ENCODE peak calls at places on chromosomes 2 and 18, in ten cellular contexts. Z is breast epithelium; M is aorta; H is CD8-positive, alpha-beta memory T cell; R is body of pancreas; F is BE2C; V is upper lobe of left lung; Q is IMR-90; S is ovary; W is left ventricle myocardium inferior. A is an unnamed sample. For H3K4me1 and H3K9me3, the result is how much of the 10 kb centered on the place peaks cover.

GRCh38 chr2:25402477-25402876 is 60.8 kb upstream of the DNMT3A start:
- DNase-seq in W (no peak), Q (no peak), V (no peak), F (no peak), H (peak), S (no peak), R (no peak), Z (no peak), M (no peak), A (no peak)

GRCh38 chr18:45559258-45559657 is 56.0 kb upstream of the SLC14A2 start:
- DNase-seq in R (no peak), V (no peak), Q (no peak), H (no peak), M (no peak), S (no peak), Z (no peak), W (no peak), F (no peak), A (no peak)

GRCh38 chr2:44686561-44686960 is 254.9 kb upstream of the SIX3 start:
- DNase-seq in M (no peak), H (no peak), V (no peak), Q (peak), S (no peak), W (no peak), R (no peak), F (no peak), Z (no peak), A (no peak)

GRCh38 chr2:44789971-44790721 is 151.4 kb upstream of the SIX3 start:
- DNase-seq in W (no peak), Q (no peak), V (no peak), S (no peak), R (no peak), H (no peak), Z (no peak), M (no peak), F (no peak), A (no peak)

GRCh38 chr2:24231461-24231881 is 56.6 kb downstream of the FAM228A start:
- DNase-seq in Z (no peak), M (no peak), R (no peak), F (no peak), V (no peak), W (no peak), S (no peak), H (no peak), Q (peak), A (no peak)

GRCh38 chr2:164150601-164151000 is 414.8 kb upstream of the FIGN start:
- DNase-seq in M (no peak), Z (no peak), V (no peak), R (no peak), S (no peak), W (no peak), Q (peak), F (no peak), H (no peak), A (no peak)

GRCh38 chr18:47288741-47289140 is 37.3 kb upstream of the SKOR2 start:
- DNase-seq in V (no peak), H (no peak), M (no peak), R (no peak), F (no peak), Z (no peak), Q (no peak), W (no peak), S (no peak), A (no peak)

GRCh38 chr2:3585239-3586109 is 9.4 kb upstream of the COLEC11 start:
- DNase-seq in F (peak), V (peak), R (peak), W (peak), Q (peak), H (no peak), Z (no peak), M (peak), S (peak), A (no peak)

GRCh38 chr2:113376248-113376934 is 61.1 kb upstream of the ZNG1B start:
- DNase-seq in S (no peak), W (no peak), F (no peak), M (no peak), Q (no peak), H (no peak), R (no peak), Z (no peak), V (no peak), A (no peak)

GRCh38 chr2:234463626-234464290 is 33.1 kb downstream of the ARL4C start:
- DNase-seq in S (no peak), R (no peak), Z (no peak), M (no peak), Q (peak), V (no peak), W (no peak), H (peak), F (peak), A (no peak)

GRCh38 chr2:36356199-36356989 is 816 bp downstream of the CRIM1 start:
- DNase-seq in Q (peak), M (peak), W (peak), V (peak), F (peak), Z (peak), S (peak), R (peak), H (peak), A (no peak)

GRCh38 chr2:132038179-132038882 is 123.4 kb downstream of the ANKRD30BL start:
- DNase-seq in H (no peak), Q (no peak), W (no peak), S (no peak), M (peak), F (peak), Z (no peak), V (peak), R (no peak), A (no peak)

GRCh38 chr18:75173125-75173432 is 35.9 kb downstream of the PTGR3 start:
- DNase-seq in W (no peak), M (no peak), F (no peak), V (no peak), S (no peak), Z (no peak), H (no peak), Q (peak), R (no peak), A (no peak)

GRCh38 chr18:28189400-28190239 is 12.7 kb upstream of the CDH2 start:
- DNase-seq in F (peak), S (no peak), M (no peak), Q (peak), W (no peak), V (no peak), R (no peak), Z (no peak), H (no peak), A (no peak)

GRCh38 chr2:113283704-113284284 is 5.1 kb upstream of the PAX8 start:
- DNase-seq in Z (peak), V (no peak), Q (peak), H (no peak), S (peak), F (no peak), M (peak), W (peak), R (peak), A (no peak)

GRCh38 chr2:189293164-189293563 is 113.6 kb upstream of the COL5A2 start:
- DNase-seq in Q (peak), S (no peak), V (no peak), M (no peak), Z (no peak), R (no peak), H (no peak), F (no peak), W (no peak), A (no peak)

GRCh38 chr2:103525757-103526156 is 763.9 kb downstream of the TMEM182 start:
- DNase-seq in F (no peak), S (no peak), M (no peak), Q (no peak), W (no peak), Z (no peak), H (no peak), R (no peak), V (no peak), A (no peak)

GRCh38 chr2:137420744-137421143 is 543.5 kb upstream of the HNMT start:
- DNase-seq in V (no peak), Z (no peak), S (no peak), H (no peak), Q (no peak), W (no peak), M (no peak), R (no peak), F (no peak), A (no peak)

GRCh38 chr2:88216641-88217040 is 46.5 kb downstream of the THNSL2 start:
- DNase-seq in F (no peak), W (no peak), H (no peak), M (no peak), Q (no peak), Z (no peak), V (no peak), S (no peak), R (no peak), A (no peak)

GRCh38 chr2:56185582-56186046 is 1.8 kb downstream of the CCDC85A start:
- DNase-seq in M (peak), R (peak), H (no peak), Q (no peak), V (peak), S (no peak), W (peak), Z (no peak), F (no peak), A (no peak)

GRCh38 chr2:238974061-238974460 is 126.2 kb downstream of the TWIST2 start:
- DNase-seq in F (no peak), W (no peak), Z (no peak), S (no peak), M (no peak), R (no peak), Q (peak), H (no peak), V (no peak), A (no peak)

GRCh38 chr2:128547667-128548066 is 229.0 kb upstream of the HS6ST1 start:
- DNase-seq in R (no peak), W (no peak), Z (no peak), F (no peak), H (no peak), M (no peak), V (no peak), Q (no peak), S (no peak), A (no peak)

GRCh38 chr2:54834721-54835120 is 111.3 kb downstream of the EML6 start:
- DNase-seq in Q (no peak), M (no peak), S (no peak), W (no peak), R (no peak), H (no peak), V (no peak), F (no peak), Z (no peak), A (no peak)

GRCh38 chr2:133789743-133790142 is 221.5 kb upstream of the NCKAP5 start:
- DNase-seq in F (no peak), W (no peak), Q (no peak), R (no peak), Z (no peak), H (no peak), S (no peak), M (no peak), V (no peak), A (no peak)

GRCh38 chr2:46901611-46902010 is 14.0 kb downstream of the MCFD2 start:
- DNase-seq in V (no peak), F (no peak), Z (no peak), M (no peak), W (no peak), R (no peak), Q (no peak), H (no peak), S (no peak), A (no peak)

GRCh38 chr18:40852406-40852805 is 1102.6 kb upstream of the PIK3C3 start:
- DNase-seq in M (no peak), F (no peak), H (no peak), Q (no peak), W (no peak), R (no peak), S (no peak), V (no peak), Z (no peak), A (no peak)

GRCh38 chr2:126796931-126797621 is 101.6 kb upstream of the TEX51 start:
- DNase-seq in M (no peak), W (no peak), R (no peak), V (no peak), H (no peak), F (no peak), Z (peak), S (no peak), Q (no peak), A (no peak)

GRCh38 chr18:39749154-39749553 is 2183.6 kb upstream of the CELF4 start:
- DNase-seq in F (no peak), R (no peak), Q (no peak), W (no peak), V (no peak), Z (no peak), H (no peak), M (no peak), S (no peak), A (no peak)

GRCh38 chr2:222305510-222306392 is 7.0 kb upstream of the PAX3 start:
- DNase-seq in V (peak), W (no peak), M (peak), R (no peak), S (no peak), Q (no peak), F (no peak), Z (no peak), H (no peak), A (no peak)

GRCh38 chr2:100957971-100958653 is 44.0 kb upstream of the RPL31 start:
- DNase-seq in W (no peak), V (no peak), M (peak), Z (peak), R (peak), Q (peak), S (no peak), F (no peak), H (no peak), A (no peak)

GRCh38 chr18:8684577-8684976 is 20.8 kb upstream of the MTCL1 start:
- DNase-seq in M (no peak), R (no peak), Q (no peak), V (no peak), F (no peak), H (no peak), W (no peak), S (no peak), Z (no peak), A (no peak)

GRCh38 chr2:202950592-202950991 is 38.5 kb downstream of the CARF start:
- DNase-seq in V (no peak), W (no peak), M (no peak), R (no peak), Z (no peak), H (no peak), F (no peak), S (no peak), Q (peak), A (no peak)

GRCh38 chr2:202944816-202945215 is 32.7 kb downstream of the CARF start:
- DNase-seq in R (no peak), V (no peak), Z (no peak), F (no peak), M (no peak), H (no peak), Q (peak), W (no peak), S (no peak), A (no peak)

GRCh38 chr2:202944403-202944802 is 32.3 kb downstream of the CARF start:
- DNase-seq in M (no peak), W (no peak), R (no peak), V (no peak), F (no peak), Q (peak), Z (no peak), H (no peak), S (no peak), A (no peak)

GRCh38 chr2:202941771-202942170 is 29.7 kb downstream of the CARF start:
- DNase-seq in R (no peak), W (no peak), S (no peak), H (no peak), V (no peak), Q (peak), M (no peak), Z (no peak), F (no peak), A (no peak)

GRCh38 chr2:202945497-202945896 is 33.4 kb downstream of the CARF start:
- DNase-seq in Z (no peak), R (no peak), H (no peak), S (no peak), W (no peak), V (no peak), Q (no peak), M (no peak), F (no peak), A (no peak)
- H3K4me3 ChIP-seq in Z (no peak), R (no peak), H (no peak), S (no peak), W (no peak), V (no peak), Q (no peak), M (no peak), F (no peak), A (no peak)

GRCh38 chr2:237724811-237725478 is 73.6 kb upstream of the RBM44 start:
- DNase-seq in V (no peak), S (no peak), W (no peak), Z (no peak), M (no peak), F (no peak), R (peak), Q (no peak), H (no peak), A (no peak)

GRCh38 chr2:237723613-237724012 is 75.0 kb upstream of the RBM44 start:
- DNase-seq in V (no peak), Q (peak), W (peak), H (no peak), S (no peak), R (no peak), Z (no peak), F (peak), M (no peak), A (no peak)

GRCh38 chr2:237721828-237722227 is 76.8 kb upstream of the RBM44 start:
- DNase-seq in H (no peak), M (no peak), S (no peak), V (no peak), Z (no peak), R (no peak), Q (no peak), W (no peak), F (no peak), A (no peak)

GRCh38 chr2:237722616-237723015 is 76.0 kb upstream of the RBM44 start:
- DNase-seq in S (no peak), R (no peak), Q (no peak), W (no peak), H (no peak), Z (no peak), F (no peak), V (no peak), M (no peak), A (no peak)

GRCh38 chr2:237723023-237723422 is 75.6 kb upstream of the RBM44 start:
- DNase-seq in V (no peak), M (no peak), H (no peak), Q (no peak), R (no peak), S (no peak), F (no peak), W (no peak), Z (no peak), A (no peak)
- H3K4me1 ChIP-seq in V (under half), M (under half), H (under half), Q (under half), R (under half), S (under half), F (half or more), W (half or more), Z (under half), A (under half)

GRCh38 chr2:136207665-136208064 is 89.7 kb upstream of the CXCR4 start:
- DNase-seq in R (no peak), Z (no peak), F (no peak), Q (no peak), M (no peak), V (no peak), S (no peak), W (no peak), H (no peak), A (no peak)

GRCh38 chr2:136205615-136206014 is 87.7 kb upstream of the CXCR4 start:
- DNase-seq in H (no peak), V (no peak), S (no peak), M (no peak), Q (no peak), Z (no peak), F (no peak), W (no peak), R (no peak), A (no peak)

GRCh38 chr2:136206613-136207012 is 88.7 kb upstream of the CXCR4 start:
- DNase-seq in F (no peak), M (no peak), Z (no peak), W (no peak), S (no peak), Q (no peak), H (no peak), R (no peak), V (peak), A (no peak)

GRCh38 chr2:136207030-136207623 is 89.2 kb upstream of the CXCR4 start:
- DNase-seq in M (no peak), W (peak), V (no peak), Z (no peak), R (no peak), H (no peak), Q (no peak), S (no peak), F (no peak), A (no peak)

GRCh38 chr2:136204959-136205358 is 87.0 kb upstream of the CXCR4 start:
- DNase-seq in S (no peak), F (no peak), M (no peak), H (no peak), Z (no peak), W (no peak), V (no peak), R (no peak), Q (no peak), A (no peak)
- H3K9me3 ChIP-seq in S (under half), F (under half), M (under half), H (under half), Z (under half), W (under half), V (under half), R (under half), Q (under half), A (under half)

DNA sequence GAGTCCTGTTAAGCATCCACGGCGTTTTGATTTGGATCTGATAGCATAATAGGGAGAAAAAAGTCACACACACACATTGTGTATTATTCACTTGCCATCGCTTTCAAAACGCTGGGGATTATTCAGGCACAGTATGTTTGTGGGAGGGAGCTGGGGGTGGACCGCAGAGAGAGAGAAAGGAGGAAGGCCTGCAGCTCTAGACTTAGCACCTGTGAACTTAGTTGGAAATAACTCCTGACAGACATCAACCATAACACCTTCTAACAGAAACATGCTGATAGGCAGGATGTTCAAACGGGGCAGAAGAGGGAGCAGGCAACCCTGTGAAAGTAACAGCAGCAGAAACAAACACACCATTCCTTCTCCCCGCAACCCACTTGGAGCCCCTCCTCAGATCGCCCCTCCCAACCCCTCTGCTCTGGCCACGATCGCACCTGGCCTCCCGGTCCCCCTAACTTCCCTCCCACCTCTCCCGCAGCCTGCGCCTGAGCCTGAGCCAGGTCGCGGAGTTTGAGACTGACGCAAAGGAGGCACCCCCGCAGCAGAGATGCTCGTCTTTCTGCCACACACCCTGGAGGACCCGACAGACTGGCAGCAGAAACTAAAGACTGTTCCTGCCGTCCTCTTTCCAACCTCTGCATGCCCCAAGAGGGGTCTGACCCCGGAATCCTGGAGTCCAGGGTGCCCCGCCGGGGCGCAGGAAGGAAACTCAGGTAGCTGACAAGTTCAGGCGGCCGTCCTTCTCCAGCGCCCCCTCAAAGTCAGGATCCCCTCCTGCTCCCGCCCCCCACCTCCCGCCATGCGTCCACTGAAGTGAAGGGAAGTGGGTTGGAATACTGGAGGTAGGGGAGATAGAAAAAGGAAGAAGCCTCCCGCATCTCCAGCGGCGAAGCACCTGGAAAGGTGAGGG is 738 bp downstream of the CHST9 start:
- DNase-seq in S (peak), M (no peak), R (peak), H (no peak), Q (no peak), V (peak), W (no peak), F (no peak), Z (no peak), A (no peak)
- H3K4me3 ChIP-seq in S (peak), M (no peak), R (peak), H (no peak), Q (no peak), V (no peak), W (peak), F (no peak), Z (peak), A (peak)